ENCODE peak calls at places on chromosomes 12 and 14, in ten cellular contexts. E is fibroblast of the aortic adventitia, Y is A549, B is testis, N is astrocyte, K is GM23338, I is dorsolateral prefrontal cortex, T is nephron progenitor cell, X is osteocyte, J is GM10248. Z is an unnamed sample.

GRCh38 chr14:77044776-77045569 is 16.5 kb upstream of the IRF2BPL start:
- DNase-seq in I (no peak), Y (no peak), J (no peak), N (no peak), K (peak; percentile 54), X (no peak), B (peak; percentile 79), T (no peak), E (peak; percentile 96), Z (no peak)

GRCh38 chr12:106205208-106206069 is 42.4 kb downstream of the CKAP4 start:
- DNase-seq in K (peak; percentile 25), I (no peak), E (no peak), N (no peak), Y (no peak), T (no peak), J (no peak), B (no peak), X (no peak), Z (no peak)

GRCh38 chr12:113882690-113883089 is 83.4 kb downstream of the RBM19 start:
- DNase-seq in Y (no peak), J (no peak), X (no peak), B (no peak), E (no peak), T (no peak), N (no peak), I (no peak), K (no peak), Z (no peak)

GRCh38 chr14:58768977-58769376 is 131.2 kb downstream of the DACT1 start:
- DNase-seq in J (no peak), X (peak; percentile 27), Y (no peak), T (peak; percentile 20), K (peak; percentile 62), N (no peak), B (no peak), E (no peak), I (no peak), Z (no peak)

GRCh38 chr12:122421815-122422737 is at the start of gene CLIP1:
- DNase-seq in I (no peak), E (peak; percentile 64), T (peak; percentile 73), B (peak; percentile 68), K (peak; percentile 84), X (peak; percentile 90), Y (peak; percentile 40), N (peak; percentile 46), J (peak; percentile 74), Z (peak; percentile 62)

GRCh38 chr12:105013892-105014291 is 27.8 kb downstream of the NOPCHAP1 start:
- DNase-seq in X (no peak), E (no peak), B (no peak), I (no peak), T (no peak), Y (no peak), N (peak; percentile 41), K (no peak), J (no peak), Z (no peak)

GRCh38 chr12:15268927-15269552 is 47.8 kb upstream of the RERG start:
- DNase-seq in E (peak; percentile 72), K (peak; percentile 73), B (peak; percentile 58), X (no peak), Y (peak; percentile 62), I (no peak), T (peak; percentile 38), J (peak; percentile 67), N (peak; percentile 43), Z (peak; percentile 48)

GRCh38 chr14:99562848-99563748 is 40.9 kb downstream of the CCDC85C start:
- DNase-seq in N (peak; percentile 81), K (peak; percentile 96), J (no peak), E (peak; percentile 83), Y (peak; percentile 76), T (peak; percentile 92), I (peak; percentile 78), B (peak; percentile 86), X (peak; percentile 88), Z (no peak)

GRCh38 chr12:127888948-127889347 is 378.0 kb upstream of the TMEM132C start:
- DNase-seq in Y (no peak), T (no peak), E (peak; percentile 92), B (no peak), I (no peak), K (no peak), J (no peak), X (no peak), N (peak; percentile 4), Z (no peak)

GRCh38 chr12:31117203-31118011 is 43.7 kb downstream of the DDX11 start:
- DNase-seq in Y (peak; percentile 76), I (no peak), E (no peak), X (peak; percentile 86), K (peak; percentile 69), B (peak; percentile 57), T (peak; percentile 86), J (peak; percentile 65), N (peak; percentile 8), Z (peak; percentile 63)

GRCh38 chr12:28425531-28425930 is 235.3 kb downstream of the CCDC91 start:
- DNase-seq in I (no peak), K (no peak), J (no peak), X (no peak), T (no peak), N (no peak), E (no peak), Y (no peak), B (no peak), Z (no peak)

GRCh38 chr14:53840444-53840843 is 116.2 kb downstream of the BMP4 start:
- DNase-seq in E (no peak), J (no peak), I (no peak), X (no peak), Y (peak; percentile 72), B (no peak), T (no peak), K (no peak), N (peak; percentile 62), Z (no peak)

DNA sequence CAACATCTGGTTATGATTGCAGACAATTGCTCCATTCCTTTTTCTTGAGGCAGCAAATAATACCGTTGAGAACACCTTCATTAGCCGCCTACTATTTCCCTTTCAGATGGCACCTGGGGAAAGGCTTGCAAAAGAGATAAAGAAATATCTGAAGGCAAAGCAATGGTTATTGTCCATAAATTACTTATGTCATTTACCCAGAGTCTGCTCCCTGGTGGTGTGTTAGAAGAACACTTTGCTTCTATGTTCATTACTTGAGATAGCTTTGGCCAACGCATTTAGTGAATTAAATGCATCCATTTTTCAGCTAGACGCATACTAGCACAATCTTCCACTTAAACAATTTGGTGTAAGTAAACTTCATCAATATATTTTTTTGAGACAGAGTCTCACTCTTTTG is 377.7 kb downstream of the KCNH5 start:
- DNase-seq in I (no peak), X (no peak), Y (no peak), E (no peak), K (no peak), B (no peak), N (no peak), J (no peak), T (no peak), Z (no peak)
- TF ChIP-seq CTCF in I (no peak), X (no peak), Y (no peak), E (no peak), K (no peak), B (no peak), N (no peak), J (no peak), T (no peak), Z (no peak)

GRCh38 chr14:60188115-60188514 is 22.9 kb upstream of the DHRS7 start:
- DNase-seq in E (peak; percentile 11), T (no peak), N (no peak), X (no peak), B (no peak), I (no peak), Y (no peak), K (no peak), J (no peak), Z (no peak)
- TF ChIP-seq CTCF in E (peak; percentile 5), T (no peak), N (no peak), X (peak; percentile 45), B (no peak), I (no peak), Y (peak; percentile 30), K (no peak), J (peak; percentile 35), Z (peak; percentile 25)

GRCh38 chr14:85960781-85961180 is 430.8 kb downstream of the FLRT2 start:
- DNase-seq in Y (no peak), X (no peak), N (no peak), T (no peak), B (no peak), I (no peak), E (no peak), J (no peak), K (no peak), Z (no peak)
- TF ChIP-seq CTCF in Y (no peak), X (no peak), N (no peak), T (no peak), B (no peak), I (no peak), E (no peak), J (no peak), K (no peak), Z (no peak)

DNA sequence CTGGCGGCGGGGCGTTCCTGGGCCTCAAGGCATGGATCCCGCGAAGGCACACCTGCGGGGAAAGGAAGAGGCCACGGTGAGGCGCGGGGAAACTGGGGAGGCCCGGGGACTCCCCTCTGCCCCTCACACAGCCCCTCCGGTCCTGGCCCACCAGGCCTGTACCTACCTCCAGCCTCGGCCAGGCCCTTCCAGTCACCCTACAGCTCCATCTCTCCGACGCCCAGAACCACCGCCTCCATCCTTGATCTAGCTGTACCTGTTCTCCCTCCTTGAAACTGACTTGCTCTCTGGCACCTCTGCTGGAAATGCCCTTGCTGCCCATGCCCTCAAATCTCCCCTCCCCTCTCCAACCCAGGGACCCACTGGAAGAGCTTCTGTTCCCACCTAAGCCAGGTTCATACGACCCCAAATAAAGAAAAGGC is 1.7 kb downstream of the ANKRD9 start:
- DNase-seq in X (no peak), N (no peak), Y (no peak), I (no peak), T (no peak), B (no peak), K (peak; percentile 47), J (no peak), E (no peak), Z (no peak)
- TF ChIP-seq CTCF in X (no peak), N (peak; percentile 4), Y (no peak), I (no peak), T (no peak), B (no peak), K (peak; percentile 4), J (no peak), E (no peak), Z (no peak)

DNA sequence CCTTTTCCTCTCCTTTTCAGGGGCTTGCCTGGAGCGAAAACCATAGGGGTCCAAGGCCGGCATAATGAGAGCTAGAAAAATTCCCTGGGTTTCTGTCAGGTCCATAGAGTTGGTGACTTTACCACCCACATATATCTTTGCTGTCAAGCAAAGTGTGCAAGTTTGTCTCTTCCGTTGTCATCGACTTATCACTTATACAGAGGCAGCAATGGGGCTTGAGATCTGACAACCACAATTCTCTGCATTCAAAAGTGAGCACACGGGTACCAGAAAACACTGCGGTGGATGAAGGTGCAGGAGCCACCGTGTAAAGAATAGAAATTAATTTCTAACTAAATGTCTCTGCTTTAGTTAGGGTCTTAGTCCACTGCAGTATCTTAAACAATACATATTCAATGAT is 162.3 kb downstream of the DAD1 start:
- DNase-seq in N (no peak), Y (no peak), T (no peak), B (no peak), X (no peak), I (no peak), K (no peak), E (no peak), J (no peak), Z (no peak)
- TF ChIP-seq CTCF in N (no peak), Y (no peak), T (no peak), B (no peak), X (no peak), I (no peak), K (no peak), E (no peak), J (no peak), Z (no peak)